ENCODE peak calls at places on chromosomes 5 and 9, in six cellular contexts. L is stomach, Z is H1, R is tibial nerve, K is ovary, D is K562. E is an unnamed sample. For H3K27me3, the result is how much of the 10 kb centered on the place peaks cover.

GRCh38 chr9:129311638-129312037 is 133.6 kb upstream of the IER5L start:
- DNase-seq in L (no peak), Z (no peak), R (peak), K (no peak), D (no peak), E (peak)

GRCh38 chr5:178234753-178235599 is 2.4 kb upstream of the PHYKPL start:
- DNase-seq in L (peak), Z (peak), R (peak), K (peak), D (peak), E (no peak)

GRCh38 chr5:177426566-177427210 is at the start of gene GRK6:
- DNase-seq in L (peak), Z (no peak), R (no peak), K (peak), D (peak), E (no peak)

GRCh38 chr5:151682240-151682639 is 4.5 kb downstream of the SPARC start:
- DNase-seq in L (no peak), Z (no peak), R (no peak), K (no peak), D (no peak), E (no peak)

GRCh38 chr9:121700165-121700830 is 48.9 kb downstream of the DAB2IP start:
- DNase-seq in L (peak), Z (peak), R (peak), K (peak), D (no peak), E (peak)

GRCh38 chr9:69822091-69822750 is 1.6 kb downstream of the CFAP95 start:
- DNase-seq in L (no peak), Z (no peak), R (no peak), K (no peak), D (no peak), E (no peak)

GRCh38 chr5:135857630-135858311 is 23.3 kb downstream of the SLC25A48 start:
- DNase-seq in L (no peak), Z (no peak), R (no peak), K (no peak), D (no peak), E (no peak)

GRCh38 chr9:81125446-81126092 is 563.8 kb downstream of the TLE1 start:
- DNase-seq in L (no peak), Z (no peak), R (no peak), K (no peak), D (no peak), E (no peak)

GRCh38 chr5:95892784-95893354 is 68.8 kb downstream of the ELL2 start:
- DNase-seq in L (peak), Z (no peak), R (no peak), K (no peak), D (peak), E (no peak)

GRCh38 chr5:138655530-138656245 is 80.5 kb upstream of the HSPA9 start:
- DNase-seq in L (no peak), Z (no peak), R (peak), K (no peak), D (no peak), E (no peak)

GRCh38 chr5:158423623-158424200 is 564.8 kb upstream of the CLINT1 start:
- DNase-seq in L (no peak), Z (no peak), R (no peak), K (no peak), D (no peak), E (no peak)

GRCh38 chr5:66364186-66364585 is 220.1 kb downstream of the SREK1 start:
- DNase-seq in L (no peak), Z (no peak), R (no peak), K (no peak), D (no peak), E (no peak)

GRCh38 chr5:159010611-159011497 is 88.9 kb downstream of the EBF1 start:
- DNase-seq in L (no peak), Z (no peak), R (no peak), K (no peak), D (no peak), E (no peak)

GRCh38 chr5:169416583-169417196 is 115.8 kb upstream of the SLIT3 start:
- DNase-seq in L (no peak), Z (no peak), R (peak), K (peak), D (no peak), E (peak)

GRCh38 chr5:177133845-177134652 is 476 bp downstream of the NSD1 start:
- DNase-seq in L (peak), Z (peak), R (no peak), K (peak), D (peak), E (no peak)

GRCh38 chr5:154484393-154484944 is 6.4 kb upstream of the HAND1 start:
- DNase-seq in L (no peak), Z (no peak), R (no peak), K (no peak), D (no peak), E (peak)
- H3K27me3 ChIP-seq in L (half or more), Z (half or more), R (half or more), K (under half), D (half or more), E (half or more)

GRCh38 chr9:95078516-95078915 is 239.0 kb downstream of the FANCC start:
- DNase-seq in L (no peak), Z (no peak), R (no peak), K (no peak), D (no peak), E (no peak)

GRCh38 chr9:95077766-95078382 is 239.6 kb downstream of the FANCC start:
- DNase-seq in L (peak), Z (no peak), R (no peak), K (no peak), D (no peak), E (peak)

GRCh38 chr9:95075700-95076099 is 241.8 kb downstream of the FANCC start:
- DNase-seq in L (peak), Z (no peak), R (no peak), K (no peak), D (no peak), E (peak)

GRCh38 chr9:95077053-95077765 is 240.3 kb downstream of the FANCC start:
- DNase-seq in L (peak), Z (no peak), R (no peak), K (no peak), D (no peak), E (peak)

GRCh38 chr9:95076696-95077052 is 240.8 kb downstream of the FANCC start:
- DNase-seq in L (no peak), Z (no peak), R (no peak), K (no peak), D (no peak), E (no peak)
- TF ChIP-seq POLR2A in L (no peak), Z (no peak), R (no peak), K (no peak), D (no peak), E (no peak)

GRCh38 chr5:121257621-121258020 is 594.1 kb upstream of the FTMT start:
- DNase-seq in L (no peak), Z (no peak), R (no peak), K (no peak), D (no peak), E (no peak)

GRCh38 chr5:121246971-121247370 is 604.7 kb upstream of the FTMT start:
- DNase-seq in L (no peak), Z (no peak), R (no peak), K (no peak), D (no peak), E (no peak)

GRCh38 chr5:121251954-121252353 is 599.7 kb upstream of the FTMT start:
- DNase-seq in L (no peak), Z (no peak), R (no peak), K (no peak), D (no peak), E (no peak)
- TF ChIP-seq EP300 in L (no peak), Z (no peak), R (no peak), K (no peak), D (no peak), E (no peak)

GRCh38 chr5:2755811-2756210 is 4.3 kb upstream of the IRX2 start:
- DNase-seq in L (no peak), Z (no peak), R (no peak), K (no peak), D (no peak), E (no peak)

GRCh38 chr5:2757563-2758311 is 6.3 kb upstream of the IRX2 start:
- DNase-seq in L (no peak), Z (peak), R (no peak), K (no peak), D (no peak), E (no peak)

GRCh38 chr5:2756764-2757163 is 5.3 kb upstream of the IRX2 start:
- DNase-seq in L (no peak), Z (no peak), R (no peak), K (no peak), D (no peak), E (no peak)

GRCh38 chr5:2755371-2755715 is 3.9 kb upstream of the IRX2 start:
- DNase-seq in L (no peak), Z (no peak), R (no peak), K (no peak), D (no peak), E (no peak)

GRCh38 chr5:2756211-2756746 is 4.8 kb upstream of the IRX2 start:
- DNase-seq in L (peak), Z (peak), R (no peak), K (no peak), D (no peak), E (no peak)
- H3K27me3 ChIP-seq in L (half or more), Z (half or more), R (half or more), K (under half), D (under half), E (under half)